ENCODE peak calls at places on chromosomes 5 and 9, in ten cellular contexts. U is bronchial epithelial cell; L is stimulated activated CD8-positive, alpha-beta memory T cell treated with anti-CD3 and anti-CD28 coated beads, Interleukin-15, amount 100 ng/mL, for 24 hours; N is NB4; Y is GM10248; V is neural crest cell; M is HuH-7; R is activated CD8-positive, alpha-beta memory T cell treated with anti-CD3 and anti-CD28 coated beads, Interleukin-2, amount 10 ng/mL, durations not matched to agents 7 days and 5 days; G is stomach; Q is stimulated activated CD4-positive, alpha-beta T cell treated with anti-CD3 and anti-CD28 coated beads, Interleukin-12 subunit alpha, Interleukin-12 subunit beta, amount 100 ng/mL, for 48 hours. B is an unnamed sample.

GRCh38 chr9:127340721-127341120 is 56.2 kb upstream of the SLC2A8 start:
- DNase-seq in U (no peak), L (no peak), N (no peak), Y (no peak), V (no peak), M (no peak), R (no peak), G (no peak), Q (no peak), B (no peak)

GRCh38 chr5:6372251-6373080 is 5.9 kb downstream of the MED10 start:
- DNase-seq in U (no peak), L (no peak), N (no peak), Y (no peak), V (no peak), M (no peak), R (peak), G (no peak), Q (no peak), B (peak)

GRCh38 chr5:129096382-129096991 is 1.9 kb downstream of the ISOC1 start:
- DNase-seq in U (no peak), L (no peak), N (no peak), Y (no peak), V (no peak), M (no peak), R (no peak), G (no peak), Q (no peak), B (no peak)

GRCh38 chr5:109467058-109467457 is 57.3 kb upstream of the PJA2 start:
- DNase-seq in U (no peak), L (no peak), N (no peak), Y (no peak), V (no peak), M (no peak), R (no peak), G (no peak), Q (no peak), B (no peak)

GRCh38 chr9:7298123-7298522 is 501.5 kb downstream of the DMAC1 start:
- DNase-seq in U (no peak), L (no peak), N (peak), Y (peak), V (no peak), M (no peak), R (peak), G (no peak), Q (peak), B (no peak)

GRCh38 chr5:16265141-16265540 is 85.5 kb upstream of the MARCHF11 start:
- DNase-seq in U (no peak), L (no peak), N (peak), Y (no peak), V (no peak), M (no peak), R (no peak), G (no peak), Q (no peak), B (no peak)

GRCh38 chr9:136545065-136545965 is 533 bp downstream of the NOTCH1 start:
- DNase-seq in U (no peak), L (peak), N (peak), Y (peak), V (no peak), M (no peak), R (peak), G (no peak), Q (peak), B (peak)

GRCh38 chr9:83280259-83280658 is 217.3 kb upstream of the RASEF start:
- DNase-seq in U (peak), L (no peak), N (no peak), Y (no peak), V (no peak), M (no peak), R (no peak), G (no peak), Q (no peak), B (no peak)

GRCh38 chr9:114409842-114410241 is 22.1 kb upstream of the AKNA start:
- DNase-seq in U (no peak), L (no peak), N (no peak), Y (no peak), V (no peak), M (no peak), R (no peak), G (no peak), Q (no peak), B (no peak)

GRCh38 chr9:109907810-109908458 is 127.9 kb downstream of the PALM2AKAP2 start:
- DNase-seq in U (no peak), L (no peak), N (no peak), Y (no peak), V (no peak), M (peak), R (no peak), G (no peak), Q (no peak), B (no peak)

GRCh38 chr9:22274477-22274876 is 172.1 kb upstream of the DMRTA1 start:
- DNase-seq in U (no peak), L (no peak), N (no peak), Y (no peak), V (no peak), M (no peak), R (no peak), G (no peak), Q (no peak), B (no peak)

GRCh38 chr9:3553076-3553765 is 27.4 kb upstream of the RFX3 start:
- DNase-seq in U (peak), L (no peak), N (no peak), Y (no peak), V (no peak), M (no peak), R (no peak), G (no peak), Q (no peak), B (no peak)